ENCODE peak calls at places on chromosomes 4 and X, in five cellular contexts. F, O, B, S and Y are unnamed samples.

GRCh38 chr4:75698963-75699228 is 25.5 kb upstream of the USO1 start:
- DNase-seq in B (no peak), O (no peak), S (no peak), F (no peak), Y (no peak)

GRCh38 chrX:33336783-33337182 is 125.4 kb upstream of the DMD start:
- DNase-seq in F (no peak), S (no peak), O (peak; percentile 48), B (no peak), Y (no peak)

GRCh38 chr4:156191382-156191781 is 237.7 kb upstream of the CTSO start:
- DNase-seq in S (no peak), O (no peak), F (no peak), B (no peak), Y (no peak)

GRCh38 chr4:185145572-185145971 is 2.5 kb downstream of the SLC25A4 start:
- DNase-seq in O (no peak), S (no peak), B (no peak), F (no peak), Y (no peak)

GRCh38 chrX:47093248-47093647 is 15.0 kb downstream of the RGN start:
- DNase-seq in F (no peak), B (peak; percentile 6), S (no peak), O (peak; percentile 32), Y (no peak)

GRCh38 chr4:6441202-6441582 is 31.2 kb downstream of the PPP2R2C start:
- DNase-seq in F (peak; percentile 36), B (no peak), S (no peak), O (no peak), Y (peak; percentile 67)

GRCh38 chr4:3517731-3518510 is 14.3 kb downstream of the LRPAP1 start:
- DNase-seq in O (no peak), S (no peak), F (no peak), B (no peak), Y (peak; percentile 76)

GRCh38 chr4:89598602-89599001 is 238.4 kb downstream of the SNCA start:
- DNase-seq in F (no peak), O (peak; percentile 44), B (no peak), S (peak; percentile 6), Y (no peak)

GRCh38 chrX:153460826-153461225 is 9.6 kb downstream of the HAUS7 start:
- DNase-seq in O (peak; percentile 47), B (peak; percentile 41), F (no peak), S (peak; percentile 8), Y (no peak)